ENCODE peak calls at places on chromosomes 3 and 15, in nine cellular contexts. C is neural crest cell; H is LoVo; Z is cerebellar cortex; X is astrocyte of the spinal cord; W is NCI-H748 treated with DMSO at 0.1 percent for 48 hours; J is stimulated activated CD8-positive, alpha-beta memory T cell treated with anti-CD3 and anti-CD28 coated beads, Interleukin-4, amount 100 ng/mL, for 24 hours; T is neural progenitor cell; O is activated naive CD4-positive, alpha-beta T cell. P is an unnamed sample.

GRCh38 chr3:178436773-178437172 is 99.5 kb upstream of the KCNMB2 start:
- DNase-seq in W (peak), C (no peak), H (peak), J (no peak), T (peak), O (no peak), X (peak), Z (peak), P (peak)

GRCh38 chr3:126911162-126912026 is 71.5 kb upstream of the PLXNA1 start:
- DNase-seq in T (no peak), O (no peak), X (peak), H (peak), W (no peak), C (no peak), Z (no peak), J (peak), P (peak)

GRCh38 chr15:33737687-33738606 is 230.3 kb upstream of the CHRM5 start:
- DNase-seq in X (peak), H (peak), W (peak), O (no peak), Z (peak), J (no peak), C (peak), T (peak), P (peak)

GRCh38 chr3:9422712-9423424 is 25.5 kb downstream of the SETD5 start:
- DNase-seq in Z (peak), W (peak), J (no peak), C (peak), H (peak), T (peak), X (peak), O (no peak), P (peak)

GRCh38 chr3:28295819-28296364 is 52.6 kb upstream of the ZCWPW2 start:
- DNase-seq in W (no peak), C (no peak), J (no peak), Z (no peak), H (no peak), X (no peak), T (no peak), O (no peak), P (no peak)

GRCh38 chr15:89998141-89998661 is 2.9 kb upstream of the ZNF710 start:
- DNase-seq in H (peak), T (no peak), J (no peak), Z (no peak), X (peak), O (no peak), W (no peak), C (no peak), P (peak)

GRCh38 chr3:141093971-141094401 is 42.8 kb downstream of the SPSB4 start:
- DNase-seq in Z (no peak), T (no peak), C (no peak), O (no peak), X (peak), H (no peak), W (no peak), J (no peak), P (peak)

GRCh38 chr3:100089802-100090668 is 24.3 kb downstream of the FILIP1L start:
- DNase-seq in C (peak), T (peak), J (no peak), Z (no peak), W (no peak), O (no peak), H (no peak), X (peak), P (no peak)

GRCh38 chr15:85646538-85647091 is 148.1 kb downstream of the KLHL25 start:
- DNase-seq in H (no peak), O (no peak), Z (no peak), C (no peak), X (peak), W (no peak), J (no peak), T (no peak), P (peak)

GRCh38 chr15:62752687-62753517 is 289.6 kb upstream of the TPM1 start:
- DNase-seq in O (no peak), J (no peak), W (no peak), X (peak), T (no peak), H (no peak), Z (no peak), C (no peak), P (peak)

GRCh38 chr3:190301591-190301990 is 20.7 kb downstream of the CLDN1 start:
- DNase-seq in T (no peak), J (no peak), C (no peak), X (no peak), Z (no peak), O (no peak), W (no peak), H (no peak), P (no peak)